ENCODE peak calls at places on chromosomes 7 and 10, in five cellular contexts. G is RCC 7860; X is tibial artery; R is stimulated activated naive CD8-positive, alpha-beta T cell treated with anti-CD3 and anti-CD28 coated beads, Interleukin-15, Interleukin-2, amounts not matched to agents 100 U/mL and 50 U/mL, for 24 hours; Q is M059J. I is an unnamed sample.

GRCh38 chr10:29254123-29255046 is 34.5 kb upstream of the LYZL1 start:
- DNase-seq in Q (peak; percentile 91), G (peak; percentile 92), X (no peak), R (no peak), I (no peak)

GRCh38 chr10:84135836-84136235 is 3.5 kb upstream of the GHITM start:
- DNase-seq in G (peak; percentile 37), Q (no peak), X (no peak), R (no peak), I (no peak)

GRCh38 chr10:34814228-34815173 is 595 bp downstream of the PARD3 start:
- DNase-seq in G (no peak), R (peak; percentile 10), Q (peak; percentile 19), X (no peak), I (no peak)

GRCh38 chr7:69358163-69358821 is 240.0 kb upstream of the AUTS2 start:
- DNase-seq in Q (no peak), X (no peak), R (no peak), G (no peak), I (no peak)

GRCh38 chr10:75040576-75040975 is 70.9 kb upstream of the SAMD8 start:
- DNase-seq in R (no peak), X (no peak), G (no peak), Q (no peak), I (no peak)

GRCh38 chr7:52944916-52945315 is 90.5 kb upstream of the POM121L12 start:
- DNase-seq in G (no peak), R (no peak), Q (peak; percentile 76), X (no peak), I (no peak)

GRCh38 chr7:47267346-47267745 is 314.6 kb downstream of the TNS3 start:
- DNase-seq in Q (no peak), G (no peak), X (no peak), R (no peak), I (no peak)

GRCh38 chr10:132543916-132544743 is 6.5 kb downstream of the INPP5A start:
- DNase-seq in R (no peak), G (no peak), Q (no peak), X (peak; percentile 16), I (no peak)

GRCh38 chr10:124292911-124293640 is 125.6 kb downstream of the OAT start:
- DNase-seq in R (no peak), X (no peak), Q (peak; percentile 24), G (no peak), I (no peak)

GRCh38 chr7:33836797-33837355 is 68.5 kb upstream of the BMPER start:
- DNase-seq in X (no peak), G (no peak), Q (no peak), R (peak; percentile 18), I (peak; percentile 13)

GRCh38 chr10:132429281-132430230 is 32.6 kb downstream of the PWWP2B start:
- DNase-seq in Q (no peak), G (no peak), X (no peak), R (no peak), I (no peak)

GRCh38 chr10:80131499-80131901 is 1.0 kb upstream of the PLAC9 start:
- DNase-seq in R (no peak), X (no peak), G (no peak), Q (peak; percentile 48), I (no peak)

GRCh38 chr7:29274156-29275017 is 79.8 kb downstream of the CHN2 start:
- DNase-seq in X (no peak), G (no peak), R (no peak), Q (no peak), I (no peak)

GRCh38 chr7:4195650-4196049 is 486.4 kb upstream of the FOXK1 start:
- DNase-seq in X (no peak), G (no peak), R (no peak), Q (no peak), I (no peak)

GRCh38 chr10:102230264-102230860 is 4.3 kb downstream of the ELOVL3 start:
- DNase-seq in Q (peak; percentile 77), R (peak; percentile 53), X (no peak), G (no peak), I (no peak)

GRCh38 chr10:103545771-103546281 is 52.3 kb downstream of the NEURL1 start:
- DNase-seq in Q (no peak), R (no peak), X (no peak), G (no peak), I (peak; percentile 45)

GRCh38 chr7:79664884-79665676 is 211.6 kb upstream of the MAGI2 start:
- DNase-seq in X (no peak), Q (no peak), R (no peak), G (no peak), I (no peak)

GRCh38 chr10:103104721-103105120 is 88.4 kb downstream of the NT5C2 start:
- DNase-seq in Q (no peak), R (no peak), X (no peak), G (no peak), I (no peak)

I was measured in OCI-LY7.